ENCODE peak calls at places on chromosomes 3 and 15, in nine cellular contexts. W is putamen, H is psoas muscle, S is GM23248, L is GM10248, G is NCI-H748 treated with DMSO at 0.1 percent for 48 hours, O is progenitor cell of endocrine pancreas, A is caudate nucleus, Q is occipital lobe. M is an unnamed sample.

GRCh38 chr15:73322665-73323373 is 45.9 kb downstream of the HCN4 start:
- DNase-seq in S (no peak), A (no peak), Q (no peak), L (no peak), G (no peak), O (no peak), W (no peak), H (no peak), M (no peak)

GRCh38 chr3:71893702-71894479 is 108.9 kb upstream of the PROK2 start:
- DNase-seq in O (no peak), S (no peak), Q (no peak), W (no peak), L (no peak), A (no peak), H (no peak), G (no peak), M (no peak)

GRCh38 chr3:21484323-21485154 is 266.5 kb downstream of the ZNF385D start:
- DNase-seq in Q (no peak), H (no peak), O (peak; percentile 41), A (peak; percentile 16), W (peak; percentile 37), S (peak; percentile 78), L (peak; percentile 9), G (no peak), M (peak; percentile 69)

GRCh38 chr3:194598771-194599557 is 34.3 kb downstream of the TMEM44 start:
- DNase-seq in H (no peak), W (no peak), G (no peak), Q (no peak), S (peak; percentile 92), L (no peak), O (no peak), A (no peak), M (no peak)

GRCh38 chr15:100224206-100225185 is 117.3 kb downstream of the ADAMTS17 start:
- DNase-seq in A (no peak), L (no peak), O (no peak), S (no peak), W (no peak), G (no peak), Q (no peak), H (no peak), M (no peak)

GRCh38 chr3:37181766-37182165 is 7.4 kb upstream of the LRRFIP2 start:
- DNase-seq in L (no peak), H (no peak), G (no peak), O (no peak), A (no peak), S (peak; percentile 89), Q (no peak), W (no peak), M (no peak)

GRCh38 chr3:183449391-183449790 is 21.0 kb upstream of the MCF2L2 start:
- DNase-seq in Q (no peak), L (no peak), O (no peak), H (no peak), W (peak; percentile 30), G (no peak), A (peak; percentile 14), S (peak; percentile 36), M (peak; percentile 58)

GRCh38 chr3:66107855-66108254 is 69.1 kb upstream of the MAGI1 start:
- DNase-seq in S (peak; percentile 71), O (no peak), H (no peak), A (no peak), Q (no peak), L (no peak), G (no peak), W (no peak), M (no peak)

GRCh38 chr3:16897254-16897926 is 12.6 kb downstream of the PLCL2 start:
- DNase-seq in S (no peak), L (peak; percentile 35), H (no peak), W (no peak), A (no peak), G (peak; percentile 9), O (no peak), Q (no peak), M (no peak)

GRCh38 chr3:43531835-43532234 is 90.0 kb downstream of the ANO10 start:
- DNase-seq in Q (peak; percentile 7), L (no peak), A (no peak), O (no peak), W (no peak), G (no peak), S (peak; percentile 94), H (no peak), M (peak; percentile 11)

GRCh38 chr3:134369861-134370596 is 4.2 kb downstream of the AMOTL2 start:
- DNase-seq in L (no peak), O (no peak), S (peak; percentile 33), A (no peak), G (no peak), Q (no peak), W (no peak), H (peak; percentile 34), M (no peak)

GRCh38 chr3:57079221-57079831 is 18.9 kb downstream of the SPATA12 start:
- DNase-seq in A (no peak), Q (no peak), O (peak; percentile 65), W (no peak), H (no peak), G (peak; percentile 2), S (peak; percentile 60), L (peak; percentile 70), M (no peak)

GRCh38 chr3:29065211-29065785 is 215.6 kb upstream of the RBMS3 start:
- DNase-seq in W (peak; percentile 43), O (no peak), A (peak; percentile 4), H (peak; percentile 66), S (peak; percentile 98), Q (peak; percentile 53), L (no peak), G (peak; percentile 85), M (peak; percentile 79)

GRCh38 chr15:77838595-77838994 is 205.9 kb upstream of the LINGO1 start:
- DNase-seq in S (no peak), Q (no peak), H (peak; percentile 19), W (no peak), L (no peak), O (no peak), G (no peak), A (no peak), M (no peak)

GRCh38 chr15:75232826-75233503 is 25.2 kb upstream of the GOLGA6C start:
- DNase-seq in O (no peak), L (peak; percentile 8), W (no peak), S (no peak), A (no peak), G (no peak), H (peak; percentile 30), Q (no peak), M (no peak)

GRCh38 chr3:108383306-108383705 is 87.0 kb downstream of the HHLA2 start:
- DNase-seq in S (no peak), W (no peak), L (no peak), G (no peak), A (no peak), O (no peak), H (no peak), Q (no peak), M (no peak)

GRCh38 chr3:158659454-158660237 is 12.8 kb downstream of the LXN start:
- DNase-seq in L (peak; percentile 54), H (no peak), G (no peak), S (peak; percentile 91), W (peak; percentile 49), Q (peak; percentile 12), O (no peak), A (peak; percentile 8), M (peak; percentile 71)

GRCh38 chr15:85274315-85275050 is 105.9 kb upstream of the AKAP13 start:
- DNase-seq in L (no peak), W (no peak), H (no peak), O (no peak), Q (no peak), G (no peak), A (no peak), S (no peak), M (no peak)

GRCh38 chr3:119352235-119352634 is 58.1 kb downstream of the ARHGAP31 start:
- DNase-seq in L (peak; percentile 65), O (no peak), A (no peak), S (peak; percentile 45), W (no peak), G (no peak), Q (no peak), H (no peak), M (no peak)

GRCh38 chr3:108099679-108100428 is 9.0 kb upstream of the CD47 start:
- DNase-seq in G (no peak), S (no peak), H (no peak), Q (no peak), L (peak; percentile 18), W (no peak), O (no peak), A (no peak), M (no peak)

GRCh38 chr3:188578579-188579363 is 424.8 kb downstream of the LPP start:
- DNase-seq in S (peak; percentile 86), Q (no peak), L (no peak), H (peak; percentile 77), W (no peak), O (no peak), G (no peak), A (no peak), M (peak; percentile 26)